ENCODE peak calls at places on chromosomes 7 and 10, in four cellular contexts. R is neural progenitor cell, K is ovary, G is psoas muscle. D is an unnamed sample. For H3K9me3, the result is how much of the 10 kb centered on the place peaks cover.

GRCh38 chr7:158366916-158367633 is 220.5 kb downstream of the PTPRN2 start:
- DNase-seq in K (no peak), G (no peak), R (no peak), D (no peak)

GRCh38 chr10:103246328-103246727 is 641 bp downstream of the RPEL1 start:
- DNase-seq in G (no peak), R (no peak), K (no peak), D (no peak)

GRCh38 chr10:803041-803741 is 113.7 kb upstream of the DIP2C start:
- DNase-seq in R (no peak), G (no peak), K (no peak), D (no peak)

GRCh38 chr7:150502519-150502918 is 12.2 kb upstream of the GIMAP7 start:
- DNase-seq in G (no peak), K (no peak), R (no peak), D (no peak)

GRCh38 chr7:29851487-29851886 is 45.2 kb downstream of the WIPF3 start:
- DNase-seq in R (no peak), K (no peak), G (no peak), D (no peak)

GRCh38 chr7:4801839-4802231 is 26.4 kb downstream of the AP5Z1 start:
- DNase-seq in R (no peak), K (no peak), G (no peak), D (no peak)

GRCh38 chr10:92064506-92064905 is 140.9 kb downstream of the BTAF1 start:
- DNase-seq in R (no peak), K (no peak), G (no peak), D (no peak)

GRCh38 chr10:62850646-62851045 is 34.5 kb upstream of the EGR2 start:
- DNase-seq in R (no peak), G (no peak), K (no peak), D (no peak)

GRCh38 chr10:88110822-88111221 is 247.4 kb downstream of the PTEN start:
- DNase-seq in G (no peak), R (no peak), K (no peak), D (no peak)

GRCh38 chr10:73920084-73920483 is 9.2 kb downstream of the PLAU start:
- DNase-seq in K (peak), G (peak), R (no peak), D (peak)

GRCh38 chr7:125033506-125033905 is 103.9 kb upstream of the POT1 start:
- DNase-seq in G (no peak), R (no peak), K (no peak), D (no peak)

GRCh38 chr7:2803755-2804154 is 40.4 kb downstream of the GNA12 start:
- DNase-seq in K (peak), R (no peak), G (no peak), D (no peak)

GRCh38 chr7:127226685-127227374 is 25.9 kb downstream of the GRM8 start:
- DNase-seq in R (peak), K (no peak), G (no peak), D (no peak)

GRCh38 chr10:60496181-60496580 is 106.5 kb upstream of the ANK3 start:
- DNase-seq in R (no peak), K (no peak), G (no peak), D (no peak)

GRCh38 chr7:82572195-82572880 is 128.8 kb upstream of the CACNA2D1 start:
- DNase-seq in R (peak), K (peak), G (peak), D (peak)

GRCh38 chr10:605632-606325 is 83.7 kb downstream of the DIP2C start:
- DNase-seq in G (no peak), R (no peak), K (no peak), D (no peak)

GRCh38 chr10:14265709-14266108 is 65.0 kb downstream of the FRMD4A start:
- DNase-seq in G (no peak), R (no peak), K (no peak), D (no peak)

GRCh38 chr7:1907751-1908365 is 237.8 kb downstream of the ELFN1 start:
- DNase-seq in K (no peak), G (no peak), R (no peak), D (no peak)

GRCh38 chr7:105377903-105378302 is 10.8 kb downstream of the SRPK2 start:
- DNase-seq in K (no peak), G (no peak), R (no peak), D (no peak)

GRCh38 chr10:47419421-47419820 is 35.3 kb upstream of the ZNF488 start:
- DNase-seq in G (no peak), K (no peak), R (no peak), D (no peak)

GRCh38 chr10:20855398-20856038 is 41.6 kb downstream of the NEBL start:
- DNase-seq in R (peak), K (no peak), G (no peak), D (peak)

GRCh38 chr7:116862234-116863167 is at the start of gene CAPZA2:
- DNase-seq in K (peak), G (peak), R (peak), D (peak)

GRCh38 chr7:125255793-125256192 is 326.2 kb upstream of the POT1 start:
- DNase-seq in R (no peak), G (no peak), K (no peak), D (no peak)

GRCh38 chr10:103849212-103849877 is 6.0 kb downstream of the SH3PXD2A start:
- DNase-seq in R (no peak), K (no peak), G (no peak), D (no peak)

GRCh38 chr10:44864042-44864436 is 47.1 kb upstream of the TMEM72 start:
- DNase-seq in R (peak), G (no peak), K (peak), D (no peak)

GRCh38 chr10:44697096-44697495 is 214.0 kb upstream of the TMEM72 start:
- DNase-seq in R (no peak), K (no peak), G (no peak), D (no peak)

GRCh38 chr7:27175626-27176342 is 1.7 kb upstream of the HOXA10 start:
- DNase-seq in K (no peak), R (no peak), G (no peak), D (no peak)

GRCh38 chr7:75045881-75046280 is 27.7 kb downstream of the RCC1L start:
- DNase-seq in K (no peak), R (no peak), G (no peak), D (no peak)

GRCh38 chr7:27147211-27148030 is at the start of gene HOXA6:
- DNase-seq in G (peak), K (peak), R (no peak), D (no peak)

GRCh38 chr10:75801121-75801520 is 369.7 kb downstream of the LRMDA start:
- DNase-seq in K (no peak), R (no peak), G (no peak), D (no peak)

GRCh38 chr10:58412502-58412961 is 27.3 kb downstream of the TFAM start:
- DNase-seq in K (no peak), R (peak), G (no peak), D (no peak)

GRCh38 chr10:96269438-96270300 is 1.7 kb downstream of the BLNK start:
- DNase-seq in G (no peak), R (no peak), K (no peak), D (no peak)

GRCh38 chr10:21160116-21160515 is 263.0 kb upstream of the NEBL start:
- DNase-seq in R (no peak), K (no peak), G (no peak), D (no peak)

GRCh38 chr10:124152781-124153600 is 59.6 kb upstream of the CHST15 start:
- DNase-seq in K (peak), G (peak), R (no peak), D (peak)

GRCh38 chr10:119478111-119479047 is 64.1 kb downstream of the RGS10 start:
- DNase-seq in K (no peak), G (no peak), R (no peak), D (no peak)

GRCh38 chr7:107874605-107875446 is 16.2 kb upstream of the DLD start:
- DNase-seq in K (no peak), G (no peak), R (peak), D (peak)

GRCh38 chr7:2567663-2568238 is 9.0 kb downstream of the IQCE start:
- DNase-seq in R (peak), G (no peak), K (peak), D (peak)

GRCh38 chr7:31663072-31663471 is 23.9 kb upstream of the PPP1R17 start:
- DNase-seq in K (no peak), G (no peak), R (peak), D (no peak)

GRCh38 chr7:33807779-33808482 is 97.4 kb upstream of the BMPER start:
- DNase-seq in G (no peak), R (peak), K (no peak), D (peak)

DNA sequence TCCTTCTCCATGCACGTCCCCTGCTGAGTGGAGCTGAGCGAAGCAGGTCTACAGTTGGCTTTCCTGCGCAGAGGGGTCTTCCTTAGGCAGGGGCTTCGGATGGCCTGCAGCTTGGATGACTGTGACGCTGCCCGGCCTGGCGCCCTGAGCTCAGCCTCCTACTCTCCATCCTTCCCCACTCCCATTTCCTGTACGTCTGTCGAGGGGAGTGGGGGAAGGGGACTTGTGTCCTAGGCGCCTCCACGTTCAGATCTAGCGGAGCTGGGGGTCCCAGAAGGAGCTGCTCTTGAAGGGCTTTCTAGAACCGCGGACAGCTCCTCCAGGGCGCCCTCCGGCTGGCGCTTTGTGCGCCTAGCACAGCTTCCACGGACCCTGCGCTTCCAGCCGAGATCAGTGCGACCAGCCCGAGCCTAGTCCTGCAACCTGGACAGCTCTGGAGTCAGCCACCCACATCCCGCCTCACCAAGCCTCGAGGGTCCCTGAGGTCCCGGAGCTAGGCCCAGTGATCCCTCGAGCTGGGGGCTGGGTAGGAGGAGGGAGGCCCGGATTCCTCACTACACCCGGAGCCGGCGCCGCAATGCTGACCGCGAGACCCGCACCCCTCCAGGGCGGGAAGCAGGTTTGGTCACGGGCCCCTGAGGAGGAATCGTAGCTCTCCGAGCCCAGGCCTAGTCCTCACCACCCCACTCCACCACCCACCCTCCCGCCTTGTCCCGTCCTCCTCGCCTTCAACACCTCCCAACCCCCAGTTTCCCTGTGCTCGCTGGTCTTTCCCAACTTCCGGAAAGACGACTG is 1.8 kb downstream of the GRID1 start:
- DNase-seq in K (no peak), G (no peak), R (peak), D (no peak)
- H3K4me3 ChIP-seq in K (peak), G (peak), R (peak), D (no peak)

GRCh38 chr7:138029941-138030340 is 28.1 kb upstream of the CREB3L2 start:
- DNase-seq in G (no peak), K (no peak), R (no peak), D (no peak)
- H3K9me3 ChIP-seq in G (under half), K (under half), R (under half), D (under half)

DNA sequence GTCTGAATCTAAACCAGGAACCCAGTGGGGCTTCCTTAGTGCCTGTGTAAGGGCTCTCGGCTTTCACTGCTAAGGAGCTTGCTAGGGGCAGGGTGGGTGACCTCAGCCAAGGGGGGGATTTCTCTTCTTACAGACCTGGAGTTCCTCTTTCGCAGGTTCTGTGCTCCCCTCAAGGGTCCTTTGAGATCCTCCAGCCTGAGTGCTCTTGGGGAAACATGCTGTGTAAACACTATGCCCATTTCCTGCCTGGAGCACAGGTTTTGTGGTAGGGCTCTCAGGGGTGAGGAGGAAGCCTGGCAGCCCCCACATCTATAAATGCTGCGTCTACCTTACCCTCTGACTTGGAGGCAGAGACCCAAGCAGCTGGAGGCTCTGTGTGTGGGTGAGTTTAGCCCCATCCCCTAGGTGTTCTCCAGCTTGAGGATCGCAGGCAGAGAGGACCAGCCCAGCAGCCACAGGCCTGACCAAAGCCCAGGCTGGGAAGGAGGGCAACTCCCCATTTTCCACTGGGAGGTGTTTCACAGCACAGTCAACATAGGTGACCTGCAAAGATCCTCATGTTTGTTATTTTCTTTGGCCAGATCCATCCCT is at the start of gene SFTPA1:
- DNase-seq in G (no peak), R (peak), K (no peak), D (no peak)
- H3K4me3 ChIP-seq in G (no peak), R (no peak), K (no peak), D (no peak)

DNA sequence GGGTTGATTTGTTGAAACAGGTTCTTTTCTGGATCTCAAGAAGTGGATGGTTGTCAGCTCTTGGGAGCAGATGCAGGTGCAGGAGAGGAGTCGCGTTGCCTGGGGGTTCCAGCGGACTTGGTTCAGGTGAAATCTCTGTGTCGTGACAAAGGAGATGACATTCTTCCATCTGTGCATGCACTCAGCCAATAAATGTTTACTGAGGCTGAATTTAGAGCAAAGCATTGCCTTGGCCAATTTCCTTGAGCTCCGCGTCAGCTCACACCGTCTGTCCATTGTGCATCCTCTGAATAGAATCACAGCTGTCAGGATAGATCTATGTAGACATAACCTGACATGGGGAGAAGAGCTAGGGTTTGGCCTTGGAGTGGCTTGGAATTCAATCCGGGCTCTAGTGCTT is 343.7 kb downstream of the GLRX3 start:
- DNase-seq in G (no peak), R (no peak), K (no peak), D (no peak)
- H3K9me3 ChIP-seq in G (under half), R (under half), K (under half), D (under half)

DNA sequence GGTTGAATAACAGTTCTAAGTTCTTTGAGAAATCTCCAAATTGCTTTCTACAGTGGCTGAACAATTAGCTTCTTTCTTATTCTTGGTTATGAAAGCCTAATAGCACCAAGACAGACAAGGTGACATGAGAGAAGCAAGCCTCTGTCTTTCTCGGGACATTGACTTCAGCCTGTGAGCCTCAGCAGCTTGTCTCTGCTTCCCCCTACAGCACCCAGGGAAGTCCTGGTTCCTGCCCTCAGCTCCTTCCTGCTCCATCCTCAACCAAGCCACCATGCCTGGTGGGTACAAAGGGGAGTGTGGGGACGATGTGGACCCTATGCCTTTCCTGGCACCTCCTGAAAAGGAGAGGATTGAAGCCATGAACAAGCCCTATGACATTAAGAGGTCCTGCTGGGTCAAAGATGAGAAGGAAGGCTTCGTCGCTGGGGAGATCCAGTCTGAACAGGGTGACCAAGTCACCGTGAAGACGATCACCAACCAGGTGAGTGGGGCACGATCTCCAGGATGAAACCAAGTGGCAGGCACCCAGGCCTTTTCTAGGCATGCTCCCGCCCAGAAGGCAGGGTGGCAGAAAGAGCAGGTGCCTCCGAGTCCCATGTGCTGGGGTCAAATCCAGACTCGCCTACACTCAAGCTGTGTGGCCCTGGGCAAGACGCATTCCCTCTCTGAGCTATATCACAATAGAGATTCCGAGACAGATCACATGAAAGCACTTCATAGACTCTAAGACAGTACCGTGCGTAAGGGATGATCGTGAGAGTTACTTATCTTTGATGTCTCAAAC is 30.8 kb upstream of the KPNA7 start:
- DNase-seq in G (no peak), K (no peak), R (no peak), D (no peak)
- H3K4me3 ChIP-seq in G (no peak), K (no peak), R (no peak), D (no peak)

D was measured in SJCRH30.